ENCODE peak calls at places on chromosome 5, in ten cellular contexts. One of them, this sample, is unnamed.
A peak's percentile ranks its signal among the peaks of the same experiment; 100 is the strongest.

GRCh38 chr5:171424726-171425125 is 5.3 kb downstream of the FGF18 start:
- DNase-seq in fibroblast of lung: no peak
- DNase-seq in fibroblast of the conjunctiva: no peak
- DNase-seq in stimulated activated CD8-positive, alpha-beta memory T cell treated with anti-CD3 and anti-CD28 coated beads, Interleukin-4, amount 100 ng/mL, for 1 hour: no peak
- DNase-seq in activated naive CD4-positive, alpha-beta T cell: no peak
- DNase-seq in T-helper 2 cell: no peak
- DNase-seq in EL: peak; percentile 24
- DNase-seq in Daoy: no peak
- DNase-seq in OCI-LY7: no peak
- DNase-seq in GDM1: no peak
- DNase-seq in this sample: no peak

GRCh38 chr5:93164690-93165089 is 416.3 kb downstream of the NR2F1-AS1 start:
- DNase-seq in T-helper 2 cell: no peak
- DNase-seq in OCI-LY7: no peak
- DNase-seq in GDM1: no peak
- DNase-seq in activated naive CD4-positive, alpha-beta T cell: no peak
- DNase-seq in fibroblast of the conjunctiva: peak; percentile 74
- DNase-seq in stimulated activated CD8-positive, alpha-beta memory T cell treated with anti-CD3 and anti-CD28 coated beads, Interleukin-4, amount 100 ng/mL, for 1 hour: no peak
- DNase-seq in fibroblast of lung: peak; percentile 85
- DNase-seq in EL: peak; percentile 85
- DNase-seq in Daoy: peak; percentile 79
- DNase-seq in this sample: no peak

GRCh38 chr5:53480474-53481353 is at the start of gene FST:
- DNase-seq in OCI-LY7: no peak
- DNase-seq in T-helper 2 cell: peak; percentile 21
- DNase-seq in Daoy: peak; percentile 31
- DNase-seq in EL: peak; percentile 50
- DNase-seq in activated naive CD4-positive, alpha-beta T cell: no peak
- DNase-seq in fibroblast of lung: peak; percentile 47
- DNase-seq in stimulated activated CD8-positive, alpha-beta memory T cell treated with anti-CD3 and anti-CD28 coated beads, Interleukin-4, amount 100 ng/mL, for 1 hour: no peak
- DNase-seq in GDM1: no peak
- DNase-seq in fibroblast of the conjunctiva: no peak
- DNase-seq in this sample: no peak

GRCh38 chr5:95684361-95684760 is 1.6 kb upstream of the SPATA9 start:
- DNase-seq in GDM1: no peak
- DNase-seq in OCI-LY7: no peak
- DNase-seq in T-helper 2 cell: no peak
- DNase-seq in stimulated activated CD8-positive, alpha-beta memory T cell treated with anti-CD3 and anti-CD28 coated beads, Interleukin-4, amount 100 ng/mL, for 1 hour: no peak
- DNase-seq in Daoy: no peak
- DNase-seq in fibroblast of the conjunctiva: no peak
- DNase-seq in EL: no peak
- DNase-seq in activated naive CD4-positive, alpha-beta T cell: no peak
- DNase-seq in fibroblast of lung: no peak
- DNase-seq in this sample: no peak

GRCh38 chr5:36744041-36744677 is 132.4 kb upstream of the NIPBL start:
- DNase-seq in GDM1: no peak
- DNase-seq in Daoy: peak; percentile 10
- DNase-seq in stimulated activated CD8-positive, alpha-beta memory T cell treated with anti-CD3 and anti-CD28 coated beads, Interleukin-4, amount 100 ng/mL, for 1 hour: no peak
- DNase-seq in EL: no peak
- DNase-seq in OCI-LY7: no peak
- DNase-seq in T-helper 2 cell: no peak
- DNase-seq in fibroblast of the conjunctiva: no peak
- DNase-seq in fibroblast of lung: no peak
- DNase-seq in activated naive CD4-positive, alpha-beta T cell: no peak
- DNase-seq in this sample: no peak

GRCh38 chr5:6003040-6003825 is 375.1 kb downstream of the MED10 start:
- DNase-seq in fibroblast of the conjunctiva: no peak
- DNase-seq in activated naive CD4-positive, alpha-beta T cell: no peak
- DNase-seq in T-helper 2 cell: no peak
- DNase-seq in OCI-LY7: no peak
- DNase-seq in stimulated activated CD8-positive, alpha-beta memory T cell treated with anti-CD3 and anti-CD28 coated beads, Interleukin-4, amount 100 ng/mL, for 1 hour: no peak
- DNase-seq in fibroblast of lung: no peak
- DNase-seq in Daoy: peak; percentile 79
- DNase-seq in GDM1: no peak
- DNase-seq in EL: no peak
- DNase-seq in this sample: no peak

GRCh38 chr5:163407034-163407652 is 30.3 kb upstream of the CCNG1 start:
- DNase-seq in fibroblast of the conjunctiva: no peak
- DNase-seq in fibroblast of lung: peak; percentile 10
- DNase-seq in Daoy: peak; percentile 28
- DNase-seq in OCI-LY7: peak; percentile 3
- DNase-seq in activated naive CD4-positive, alpha-beta T cell: no peak
- DNase-seq in GDM1: no peak
- DNase-seq in EL: peak; percentile 1
- DNase-seq in stimulated activated CD8-positive, alpha-beta memory T cell treated with anti-CD3 and anti-CD28 coated beads, Interleukin-4, amount 100 ng/mL, for 1 hour: no peak
- DNase-seq in T-helper 2 cell: peak; percentile 19
- DNase-seq in this sample: no peak

GRCh38 chr5:55172937-55173695 is at the start of gene CDC20B:
- DNase-seq in T-helper 2 cell: peak; percentile 76
- DNase-seq in Daoy: peak; percentile 88
- DNase-seq in fibroblast of the conjunctiva: no peak
- DNase-seq in fibroblast of lung: peak; percentile 60
- DNase-seq in stimulated activated CD8-positive, alpha-beta memory T cell treated with anti-CD3 and anti-CD28 coated beads, Interleukin-4, amount 100 ng/mL, for 1 hour: peak; percentile 40
- DNase-seq in activated naive CD4-positive, alpha-beta T cell: peak; percentile 13
- DNase-seq in OCI-LY7: peak; percentile 83
- DNase-seq in EL: peak; percentile 81
- DNase-seq in GDM1: peak; percentile 32
- DNase-seq in this sample: peak; percentile 76

GRCh38 chr5:145245354-145245753 is 589.8 kb downstream of the PRELID2 start:
- DNase-seq in Daoy: no peak
- DNase-seq in activated naive CD4-positive, alpha-beta T cell: no peak
- DNase-seq in EL: peak; percentile 45
- DNase-seq in GDM1: no peak
- DNase-seq in OCI-LY7: no peak
- DNase-seq in T-helper 2 cell: no peak
- DNase-seq in fibroblast of the conjunctiva: peak; percentile 6
- DNase-seq in stimulated activated CD8-positive, alpha-beta memory T cell treated with anti-CD3 and anti-CD28 coated beads, Interleukin-4, amount 100 ng/mL, for 1 hour: no peak
- DNase-seq in fibroblast of lung: peak; percentile 39
- DNase-seq in this sample: no peak

GRCh38 chr5:126777257-126777973 is 479 bp downstream of the LMNB1 start:
- DNase-seq in activated naive CD4-positive, alpha-beta T cell: no peak
- DNase-seq in T-helper 2 cell: peak; percentile 88
- DNase-seq in Daoy: peak; percentile 80
- DNase-seq in fibroblast of lung: peak; percentile 62
- DNase-seq in fibroblast of the conjunctiva: no peak
- DNase-seq in OCI-LY7: peak; percentile 82
- DNase-seq in stimulated activated CD8-positive, alpha-beta memory T cell treated with anti-CD3 and anti-CD28 coated beads, Interleukin-4, amount 100 ng/mL, for 1 hour: peak; percentile 31
- DNase-seq in EL: peak; percentile 53
- DNase-seq in GDM1: no peak
- DNase-seq in this sample: peak; percentile 80

GRCh38 chr5:123150089-123150488 is 61.0 kb downstream of the PRDM6 start:
- DNase-seq in fibroblast of lung: no peak
- DNase-seq in fibroblast of the conjunctiva: no peak
- DNase-seq in GDM1: no peak
- DNase-seq in Daoy: no peak
- DNase-seq in activated naive CD4-positive, alpha-beta T cell: no peak
- DNase-seq in EL: no peak
- DNase-seq in T-helper 2 cell: no peak
- DNase-seq in OCI-LY7: no peak
- DNase-seq in stimulated activated CD8-positive, alpha-beta memory T cell treated with anti-CD3 and anti-CD28 coated beads, Interleukin-4, amount 100 ng/mL, for 1 hour: no peak
- DNase-seq in this sample: no peak

GRCh38 chr5:72559866-72560766 is 52.9 kb upstream of the ZNF366 start:
- DNase-seq in fibroblast of the conjunctiva: no peak
- DNase-seq in GDM1: no peak
- DNase-seq in EL: no peak
- DNase-seq in OCI-LY7: no peak
- DNase-seq in Daoy: no peak
- DNase-seq in fibroblast of lung: no peak
- DNase-seq in activated naive CD4-positive, alpha-beta T cell: no peak
- DNase-seq in T-helper 2 cell: no peak
- DNase-seq in stimulated activated CD8-positive, alpha-beta memory T cell treated with anti-CD3 and anti-CD28 coated beads, Interleukin-4, amount 100 ng/mL, for 1 hour: no peak
- DNase-seq in this sample: no peak

GRCh38 chr5:32753051-32753450 is 41.9 kb downstream of the NPR3 start:
- DNase-seq in activated naive CD4-positive, alpha-beta T cell: no peak
- DNase-seq in Daoy: no peak
- DNase-seq in fibroblast of the conjunctiva: no peak
- DNase-seq in fibroblast of lung: peak; percentile 81
- DNase-seq in OCI-LY7: no peak
- DNase-seq in EL: peak; percentile 65
- DNase-seq in T-helper 2 cell: no peak
- DNase-seq in GDM1: no peak
- DNase-seq in stimulated activated CD8-positive, alpha-beta memory T cell treated with anti-CD3 and anti-CD28 coated beads, Interleukin-4, amount 100 ng/mL, for 1 hour: no peak
- DNase-seq in this sample: no peak

GRCh38 chr5:132641241-132641723 is 16.7 kb upstream of the IL13 start:
- DNase-seq in GDM1: no peak
- DNase-seq in EL: no peak
- DNase-seq in activated naive CD4-positive, alpha-beta T cell: no peak
- DNase-seq in Daoy: no peak
- DNase-seq in fibroblast of lung: no peak
- DNase-seq in T-helper 2 cell: peak; percentile 42
- DNase-seq in stimulated activated CD8-positive, alpha-beta memory T cell treated with anti-CD3 and anti-CD28 coated beads, Interleukin-4, amount 100 ng/mL, for 1 hour: no peak
- DNase-seq in fibroblast of the conjunctiva: no peak
- DNase-seq in OCI-LY7: no peak
- DNase-seq in this sample: no peak

GRCh38 chr5:16502866-16503265 is 37.3 kb upstream of the ZNF622 start:
- DNase-seq in Daoy: peak; percentile 39
- DNase-seq in activated naive CD4-positive, alpha-beta T cell: no peak
- DNase-seq in fibroblast of the conjunctiva: no peak
- DNase-seq in OCI-LY7: no peak
- DNase-seq in T-helper 2 cell: no peak
- DNase-seq in stimulated activated CD8-positive, alpha-beta memory T cell treated with anti-CD3 and anti-CD28 coated beads, Interleukin-4, amount 100 ng/mL, for 1 hour: no peak
- DNase-seq in EL: peak; percentile 6
- DNase-seq in GDM1: no peak
- DNase-seq in fibroblast of lung: no peak
- DNase-seq in this sample: no peak

GRCh38 chr5:136458481-136458880 is 93.1 kb upstream of the TRPC7 start:
- DNase-seq in EL: no peak
- DNase-seq in fibroblast of lung: no peak
- DNase-seq in stimulated activated CD8-positive, alpha-beta memory T cell treated with anti-CD3 and anti-CD28 coated beads, Interleukin-4, amount 100 ng/mL, for 1 hour: no peak
- DNase-seq in fibroblast of the conjunctiva: no peak
- DNase-seq in Daoy: no peak
- DNase-seq in OCI-LY7: no peak
- DNase-seq in activated naive CD4-positive, alpha-beta T cell: no peak
- DNase-seq in GDM1: no peak
- DNase-seq in T-helper 2 cell: no peak
- DNase-seq in this sample: no peak

GRCh38 chr5:143014017-143014651 is 244.0 kb downstream of the ARHGAP26 start:
- DNase-seq in T-helper 2 cell: peak; percentile 44
- DNase-seq in fibroblast of lung: no peak
- DNase-seq in stimulated activated CD8-positive, alpha-beta memory T cell treated with anti-CD3 and anti-CD28 coated beads, Interleukin-4, amount 100 ng/mL, for 1 hour: no peak
- DNase-seq in EL: no peak
- DNase-seq in Daoy: peak; percentile 78
- DNase-seq in fibroblast of the conjunctiva: no peak
- DNase-seq in activated naive CD4-positive, alpha-beta T cell: no peak
- DNase-seq in OCI-LY7: peak; percentile 45
- DNase-seq in GDM1: peak; percentile 42
- DNase-seq in this sample: peak; percentile 44

GRCh38 chr5:110705349-110705748 is 21.1 kb downstream of the TMEM232 start:
- DNase-seq in Daoy: no peak
- DNase-seq in GDM1: no peak
- DNase-seq in OCI-LY7: no peak
- DNase-seq in fibroblast of lung: no peak
- DNase-seq in fibroblast of the conjunctiva: no peak
- DNase-seq in stimulated activated CD8-positive, alpha-beta memory T cell treated with anti-CD3 and anti-CD28 coated beads, Interleukin-4, amount 100 ng/mL, for 1 hour: no peak
- DNase-seq in activated naive CD4-positive, alpha-beta T cell: no peak
- DNase-seq in T-helper 2 cell: no peak
- DNase-seq in EL: no peak
- DNase-seq in this sample: no peak

GRCh38 chr5:35087971-35088370 is 40.2 kb upstream of the AGXT2 start:
- DNase-seq in fibroblast of lung: peak; percentile 17
- DNase-seq in T-helper 2 cell: no peak
- DNase-seq in Daoy: no peak
- DNase-seq in stimulated activated CD8-positive, alpha-beta memory T cell treated with anti-CD3 and anti-CD28 coated beads, Interleukin-4, amount 100 ng/mL, for 1 hour: no peak
- DNase-seq in activated naive CD4-positive, alpha-beta T cell: no peak
- DNase-seq in GDM1: no peak
- DNase-seq in OCI-LY7: no peak
- DNase-seq in fibroblast of the conjunctiva: no peak
- DNase-seq in EL: peak; percentile 66
- DNase-seq in this sample: no peak

GRCh38 chr5:144549580-144549979 is 378.9 kb downstream of the KCTD16 start:
- DNase-seq in stimulated activated CD8-positive, alpha-beta memory T cell treated with anti-CD3 and anti-CD28 coated beads, Interleukin-4, amount 100 ng/mL, for 1 hour: no peak
- DNase-seq in GDM1: no peak
- DNase-seq in OCI-LY7: no peak
- DNase-seq in T-helper 2 cell: no peak
- DNase-seq in Daoy: no peak
- DNase-seq in fibroblast of lung: peak; percentile 98
- DNase-seq in activated naive CD4-positive, alpha-beta T cell: no peak
- DNase-seq in fibroblast of the conjunctiva: peak; percentile 75
- DNase-seq in EL: peak; percentile 69
- DNase-seq in this sample: no peak

GRCh38 chr5:68368686-68369359 is 153.3 kb downstream of the PIK3R1 start:
- DNase-seq in T-helper 2 cell: no peak
- DNase-seq in Daoy: no peak
- DNase-seq in EL: no peak
- DNase-seq in stimulated activated CD8-positive, alpha-beta memory T cell treated with anti-CD3 and anti-CD28 coated beads, Interleukin-4, amount 100 ng/mL, for 1 hour: no peak
- DNase-seq in activated naive CD4-positive, alpha-beta T cell: no peak
- DNase-seq in GDM1: no peak
- DNase-seq in fibroblast of lung: peak; percentile 11
- DNase-seq in OCI-LY7: no peak
- DNase-seq in fibroblast of the conjunctiva: no peak
- DNase-seq in this sample: no peak

GRCh38 chr5:169895876-169896275 is 84.4 kb downstream of the INSYN2B start:
- DNase-seq in OCI-LY7: no peak
- DNase-seq in T-helper 2 cell: no peak
- DNase-seq in Daoy: no peak
- DNase-seq in fibroblast of lung: peak; percentile 73
- DNase-seq in activated naive CD4-positive, alpha-beta T cell: no peak
- DNase-seq in GDM1: no peak
- DNase-seq in stimulated activated CD8-positive, alpha-beta memory T cell treated with anti-CD3 and anti-CD28 coated beads, Interleukin-4, amount 100 ng/mL, for 1 hour: no peak
- DNase-seq in fibroblast of the conjunctiva: peak; percentile 35
- DNase-seq in EL: no peak
- DNase-seq in this sample: no peak

GRCh38 chr5:158534203-158534602 is 565.5 kb downstream of the EBF1 start:
- DNase-seq in fibroblast of the conjunctiva: no peak
- DNase-seq in fibroblast of lung: no peak
- DNase-seq in GDM1: no peak
- DNase-seq in activated naive CD4-positive, alpha-beta T cell: no peak
- DNase-seq in T-helper 2 cell: no peak
- DNase-seq in stimulated activated CD8-positive, alpha-beta memory T cell treated with anti-CD3 and anti-CD28 coated beads, Interleukin-4, amount 100 ng/mL, for 1 hour: no peak
- DNase-seq in OCI-LY7: no peak
- DNase-seq in EL: no peak
- DNase-seq in Daoy: no peak
- DNase-seq in this sample: no peak

GRCh38 chr5:137497396-137498290 is 1.5 kb downstream of the SPOCK1 start:
- DNase-seq in T-helper 2 cell: no peak
- DNase-seq in activated naive CD4-positive, alpha-beta T cell: no peak
- DNase-seq in OCI-LY7: no peak
- DNase-seq in EL: peak; percentile 20
- DNase-seq in fibroblast of the conjunctiva: no peak
- DNase-seq in GDM1: no peak
- DNase-seq in fibroblast of lung: no peak
- DNase-seq in Daoy: peak; percentile 67
- DNase-seq in stimulated activated CD8-positive, alpha-beta memory T cell treated with anti-CD3 and anti-CD28 coated beads, Interleukin-4, amount 100 ng/mL, for 1 hour: no peak
- DNase-seq in this sample: no peak

GRCh38 chr5:98635631-98636030 is 137.8 kb upstream of the RGMB start:
- DNase-seq in fibroblast of lung: peak; percentile 79
- DNase-seq in EL: peak; percentile 12
- DNase-seq in stimulated activated CD8-positive, alpha-beta memory T cell treated with anti-CD3 and anti-CD28 coated beads, Interleukin-4, amount 100 ng/mL, for 1 hour: no peak
- DNase-seq in GDM1: no peak
- DNase-seq in fibroblast of the conjunctiva: no peak
- DNase-seq in activated naive CD4-positive, alpha-beta T cell: no peak
- DNase-seq in Daoy: peak; percentile 26
- DNase-seq in T-helper 2 cell: no peak
- DNase-seq in OCI-LY7: no peak
- DNase-seq in this sample: no peak

GRCh38 chr5:5331838-5332237 is 90.6 kb upstream of the ICE1 start:
- DNase-seq in Daoy: peak; percentile 70
- DNase-seq in OCI-LY7: no peak
- DNase-seq in activated naive CD4-positive, alpha-beta T cell: no peak
- DNase-seq in EL: peak; percentile 23
- DNase-seq in fibroblast of the conjunctiva: no peak
- DNase-seq in fibroblast of lung: no peak
- DNase-seq in stimulated activated CD8-positive, alpha-beta memory T cell treated with anti-CD3 and anti-CD28 coated beads, Interleukin-4, amount 100 ng/mL, for 1 hour: no peak
- DNase-seq in T-helper 2 cell: no peak
- DNase-seq in GDM1: no peak
- DNase-seq in this sample: no peak

GRCh38 chr5:68071731-68072130 is 143.8 kb upstream of the PIK3R1 start:
- DNase-seq in fibroblast of lung: peak; percentile 25
- DNase-seq in activated naive CD4-positive, alpha-beta T cell: no peak
- DNase-seq in Daoy: peak; percentile 15
- DNase-seq in fibroblast of the conjunctiva: no peak
- DNase-seq in T-helper 2 cell: no peak
- DNase-seq in EL: peak; percentile 59
- DNase-seq in GDM1: no peak
- DNase-seq in OCI-LY7: no peak
- DNase-seq in stimulated activated CD8-positive, alpha-beta memory T cell treated with anti-CD3 and anti-CD28 coated beads, Interleukin-4, amount 100 ng/mL, for 1 hour: no peak
- DNase-seq in this sample: no peak

GRCh38 chr5:109601736-109602135 is 88.0 kb upstream of the MAN2A1 start:
- DNase-seq in Daoy: no peak
- DNase-seq in fibroblast of lung: no peak
- DNase-seq in GDM1: no peak
- DNase-seq in T-helper 2 cell: no peak
- DNase-seq in stimulated activated CD8-positive, alpha-beta memory T cell treated with anti-CD3 and anti-CD28 coated beads, Interleukin-4, amount 100 ng/mL, for 1 hour: no peak
- DNase-seq in fibroblast of the conjunctiva: no peak
- DNase-seq in OCI-LY7: no peak
- DNase-seq in activated naive CD4-positive, alpha-beta T cell: no peak
- DNase-seq in EL: no peak
- DNase-seq in this sample: no peak